ENCODE peak calls at places on chromosomes 12 and 14, in eight cellular contexts. One of them, this sample, is unnamed.

GRCh38 chr12:123398177-123398916 is 14.4 kb downstream of the KMT5A start:
- DNase-seq in activated CD8-positive, alpha-beta T cell treated with anti-CD3 and anti-CD28 coated beads for 36 hours: no peak
- DNase-seq in kidney glomerular epithelial cell: peak; percentile 71
- DNase-seq in psoas muscle: peak; percentile 29
- DNase-seq in frontal cortex: no peak
- DNase-seq in posterior cingulate gyrus: peak; percentile 90
- DNase-seq in naive thymus-derived CD8-positive, alpha-beta T cell: no peak
- DNase-seq in skeletal muscle cell: no peak
- DNase-seq in this sample: no peak

GRCh38 chr12:95637471-95638155 is 86.3 kb upstream of the USP44 start:
- DNase-seq in activated CD8-positive, alpha-beta T cell treated with anti-CD3 and anti-CD28 coated beads for 36 hours: no peak
- DNase-seq in kidney glomerular epithelial cell: no peak
- DNase-seq in psoas muscle: no peak
- DNase-seq in frontal cortex: no peak
- DNase-seq in posterior cingulate gyrus: no peak
- DNase-seq in naive thymus-derived CD8-positive, alpha-beta T cell: no peak
- DNase-seq in skeletal muscle cell: peak; percentile 86
- DNase-seq in this sample: peak; percentile 58

GRCh38 chr12:4908694-4909396 is 860 bp upstream of the KCNA1 start:
- DNase-seq in activated CD8-positive, alpha-beta T cell treated with anti-CD3 and anti-CD28 coated beads for 36 hours: peak; percentile 39
- DNase-seq in kidney glomerular epithelial cell: no peak
- DNase-seq in psoas muscle: no peak
- DNase-seq in frontal cortex: peak; percentile 26
- DNase-seq in posterior cingulate gyrus: peak; percentile 95
- DNase-seq in naive thymus-derived CD8-positive, alpha-beta T cell: no peak
- DNase-seq in skeletal muscle cell: no peak
- DNase-seq in this sample: no peak

GRCh38 chr12:124543052-124543590 is 24.3 kb downstream of the NCOR2 start:
- DNase-seq in activated CD8-positive, alpha-beta T cell treated with anti-CD3 and anti-CD28 coated beads for 36 hours: peak; percentile 23
- DNase-seq in kidney glomerular epithelial cell: peak; percentile 76
- DNase-seq in psoas muscle: no peak
- DNase-seq in frontal cortex: no peak
- DNase-seq in posterior cingulate gyrus: no peak
- DNase-seq in naive thymus-derived CD8-positive, alpha-beta T cell: no peak
- DNase-seq in skeletal muscle cell: no peak
- DNase-seq in this sample: no peak

GRCh38 chr12:4109826-4110225 is 163.7 kb upstream of the CCND2 start:
- DNase-seq in activated CD8-positive, alpha-beta T cell treated with anti-CD3 and anti-CD28 coated beads for 36 hours: no peak
- DNase-seq in kidney glomerular epithelial cell: no peak
- DNase-seq in psoas muscle: no peak
- DNase-seq in frontal cortex: no peak
- DNase-seq in posterior cingulate gyrus: no peak
- DNase-seq in naive thymus-derived CD8-positive, alpha-beta T cell: no peak
- DNase-seq in skeletal muscle cell: no peak
- DNase-seq in this sample: no peak

GRCh38 chr14:33773205-33774030 is 177.5 kb downstream of the EGLN3 start:
- DNase-seq in activated CD8-positive, alpha-beta T cell treated with anti-CD3 and anti-CD28 coated beads for 36 hours: no peak
- DNase-seq in kidney glomerular epithelial cell: no peak
- DNase-seq in psoas muscle: no peak
- DNase-seq in frontal cortex: no peak
- DNase-seq in posterior cingulate gyrus: no peak
- DNase-seq in naive thymus-derived CD8-positive, alpha-beta T cell: no peak
- DNase-seq in skeletal muscle cell: no peak
- DNase-seq in this sample: no peak

GRCh38 chr12:80622271-80622670 is 85.2 kb upstream of the MYF6 start:
- DNase-seq in activated CD8-positive, alpha-beta T cell treated with anti-CD3 and anti-CD28 coated beads for 36 hours: no peak
- DNase-seq in kidney glomerular epithelial cell: peak; percentile 9
- DNase-seq in psoas muscle: no peak
- DNase-seq in frontal cortex: no peak
- DNase-seq in posterior cingulate gyrus: no peak
- DNase-seq in naive thymus-derived CD8-positive, alpha-beta T cell: no peak
- DNase-seq in skeletal muscle cell: no peak
- DNase-seq in this sample: no peak

GRCh38 chr12:125633686-125634085 is 568.5 kb downstream of the AACS start:
- DNase-seq in activated CD8-positive, alpha-beta T cell treated with anti-CD3 and anti-CD28 coated beads for 36 hours: no peak
- DNase-seq in kidney glomerular epithelial cell: no peak
- DNase-seq in psoas muscle: no peak
- DNase-seq in frontal cortex: no peak
- DNase-seq in posterior cingulate gyrus: no peak
- DNase-seq in naive thymus-derived CD8-positive, alpha-beta T cell: no peak
- DNase-seq in skeletal muscle cell: no peak
- DNase-seq in this sample: no peak

GRCh38 chr12:76790564-76791552 is 26.9 kb downstream of the ZDHHC17 start:
- DNase-seq in activated CD8-positive, alpha-beta T cell treated with anti-CD3 and anti-CD28 coated beads for 36 hours: no peak
- DNase-seq in kidney glomerular epithelial cell: peak; percentile 71
- DNase-seq in psoas muscle: no peak
- DNase-seq in frontal cortex: no peak
- DNase-seq in posterior cingulate gyrus: no peak
- DNase-seq in naive thymus-derived CD8-positive, alpha-beta T cell: no peak
- DNase-seq in skeletal muscle cell: no peak
- DNase-seq in this sample: no peak

GRCh38 chr12:82966160-82966559 is 279.5 kb downstream of the TMTC2 start:
- DNase-seq in activated CD8-positive, alpha-beta T cell treated with anti-CD3 and anti-CD28 coated beads for 36 hours: no peak
- DNase-seq in kidney glomerular epithelial cell: no peak
- DNase-seq in psoas muscle: no peak
- DNase-seq in frontal cortex: no peak
- DNase-seq in posterior cingulate gyrus: no peak
- DNase-seq in naive thymus-derived CD8-positive, alpha-beta T cell: no peak
- DNase-seq in skeletal muscle cell: no peak
- DNase-seq in this sample: no peak

GRCh38 chr12:120687570-120688289 is 781 bp downstream of the MLEC start:
- DNase-seq in activated CD8-positive, alpha-beta T cell treated with anti-CD3 and anti-CD28 coated beads for 36 hours: peak; percentile 73
- DNase-seq in kidney glomerular epithelial cell: no peak
- DNase-seq in psoas muscle: no peak
- DNase-seq in frontal cortex: no peak
- DNase-seq in posterior cingulate gyrus: no peak
- DNase-seq in naive thymus-derived CD8-positive, alpha-beta T cell: peak; percentile 11
- DNase-seq in skeletal muscle cell: no peak
- DNase-seq in this sample: no peak

GRCh38 chr14:22667881-22668280 is 23.7 kb upstream of the OR6J1 start:
- DNase-seq in activated CD8-positive, alpha-beta T cell treated with anti-CD3 and anti-CD28 coated beads for 36 hours: no peak
- DNase-seq in kidney glomerular epithelial cell: no peak
- DNase-seq in psoas muscle: no peak
- DNase-seq in frontal cortex: no peak
- DNase-seq in posterior cingulate gyrus: no peak
- DNase-seq in naive thymus-derived CD8-positive, alpha-beta T cell: no peak
- DNase-seq in skeletal muscle cell: no peak
- DNase-seq in this sample: no peak

GRCh38 chr12:108381793-108382436 is 42.8 kb upstream of the CMKLR1 start:
- DNase-seq in activated CD8-positive, alpha-beta T cell treated with anti-CD3 and anti-CD28 coated beads for 36 hours: no peak
- DNase-seq in kidney glomerular epithelial cell: peak; percentile 30
- DNase-seq in psoas muscle: no peak
- DNase-seq in frontal cortex: no peak
- DNase-seq in posterior cingulate gyrus: no peak
- DNase-seq in naive thymus-derived CD8-positive, alpha-beta T cell: no peak
- DNase-seq in skeletal muscle cell: no peak
- DNase-seq in this sample: no peak

GRCh38 chr12:101027200-101027599 is 182.8 kb downstream of the SLC5A8 start:
- DNase-seq in activated CD8-positive, alpha-beta T cell treated with anti-CD3 and anti-CD28 coated beads for 36 hours: no peak
- DNase-seq in kidney glomerular epithelial cell: no peak
- DNase-seq in psoas muscle: no peak
- DNase-seq in frontal cortex: no peak
- DNase-seq in posterior cingulate gyrus: no peak
- DNase-seq in naive thymus-derived CD8-positive, alpha-beta T cell: no peak
- DNase-seq in skeletal muscle cell: no peak
- DNase-seq in this sample: no peak

GRCh38 chr12:21773263-21773741 is 1.2 kb downstream of the KCNJ8 start:
- DNase-seq in activated CD8-positive, alpha-beta T cell treated with anti-CD3 and anti-CD28 coated beads for 36 hours: peak; percentile 18
- DNase-seq in kidney glomerular epithelial cell: no peak
- DNase-seq in psoas muscle: peak; percentile 35
- DNase-seq in frontal cortex: no peak
- DNase-seq in posterior cingulate gyrus: peak; percentile 86
- DNase-seq in naive thymus-derived CD8-positive, alpha-beta T cell: no peak
- DNase-seq in skeletal muscle cell: no peak
- DNase-seq in this sample: no peak

GRCh38 chr14:94028450-94028826 is 2.3 kb downstream of the OTUB2 start:
- DNase-seq in activated CD8-positive, alpha-beta T cell treated with anti-CD3 and anti-CD28 coated beads for 36 hours: peak; percentile 70
- DNase-seq in kidney glomerular epithelial cell: no peak
- DNase-seq in psoas muscle: no peak
- DNase-seq in frontal cortex: no peak
- DNase-seq in posterior cingulate gyrus: no peak
- DNase-seq in naive thymus-derived CD8-positive, alpha-beta T cell: no peak
- DNase-seq in skeletal muscle cell: no peak
- DNase-seq in this sample: no peak

GRCh38 chr12:26027401-26027800 is 68.9 kb downstream of the RASSF8 start:
- DNase-seq in activated CD8-positive, alpha-beta T cell treated with anti-CD3 and anti-CD28 coated beads for 36 hours: no peak
- DNase-seq in kidney glomerular epithelial cell: peak; percentile 38
- DNase-seq in psoas muscle: no peak
- DNase-seq in frontal cortex: no peak
- DNase-seq in posterior cingulate gyrus: no peak
- DNase-seq in naive thymus-derived CD8-positive, alpha-beta T cell: no peak
- DNase-seq in skeletal muscle cell: no peak
- DNase-seq in this sample: no peak

GRCh38 chr14:58626441-58626840 is 11.3 kb upstream of the DACT1 start:
- DNase-seq in activated CD8-positive, alpha-beta T cell treated with anti-CD3 and anti-CD28 coated beads for 36 hours: no peak
- DNase-seq in kidney glomerular epithelial cell: peak; percentile 3
- DNase-seq in psoas muscle: no peak
- DNase-seq in frontal cortex: no peak
- DNase-seq in posterior cingulate gyrus: no peak
- DNase-seq in naive thymus-derived CD8-positive, alpha-beta T cell: no peak
- DNase-seq in skeletal muscle cell: no peak
- DNase-seq in this sample: no peak

GRCh38 chr12:3332190-3332589 is 158.8 kb upstream of the PRMT8 start:
- DNase-seq in activated CD8-positive, alpha-beta T cell treated with anti-CD3 and anti-CD28 coated beads for 36 hours: no peak
- DNase-seq in kidney glomerular epithelial cell: peak; percentile 58
- DNase-seq in psoas muscle: no peak
- DNase-seq in frontal cortex: no peak
- DNase-seq in posterior cingulate gyrus: no peak
- DNase-seq in naive thymus-derived CD8-positive, alpha-beta T cell: no peak
- DNase-seq in skeletal muscle cell: no peak
- DNase-seq in this sample: no peak

GRCh38 chr14:38210587-38211257 is 3.0 kb downstream of the SSTR1 start:
- DNase-seq in activated CD8-positive, alpha-beta T cell treated with anti-CD3 and anti-CD28 coated beads for 36 hours: no peak
- DNase-seq in kidney glomerular epithelial cell: no peak
- DNase-seq in psoas muscle: peak; percentile 18
- DNase-seq in frontal cortex: no peak
- DNase-seq in posterior cingulate gyrus: peak; percentile 88
- DNase-seq in naive thymus-derived CD8-positive, alpha-beta T cell: no peak
- DNase-seq in skeletal muscle cell: no peak
- DNase-seq in this sample: no peak

GRCh38 chr12:106044773-106045172 is 94.0 kb downstream of the NUAK1 start:
- DNase-seq in activated CD8-positive, alpha-beta T cell treated with anti-CD3 and anti-CD28 coated beads for 36 hours: no peak
- DNase-seq in kidney glomerular epithelial cell: peak; percentile 80
- DNase-seq in psoas muscle: no peak
- DNase-seq in frontal cortex: no peak
- DNase-seq in posterior cingulate gyrus: no peak
- DNase-seq in naive thymus-derived CD8-positive, alpha-beta T cell: no peak
- DNase-seq in skeletal muscle cell: peak; percentile 12
- DNase-seq in this sample: no peak

GRCh38 chr14:69376439-69376838 is 21.7 kb downstream of the ERH start:
- DNase-seq in activated CD8-positive, alpha-beta T cell treated with anti-CD3 and anti-CD28 coated beads for 36 hours: no peak
- DNase-seq in kidney glomerular epithelial cell: no peak
- DNase-seq in psoas muscle: no peak
- DNase-seq in frontal cortex: no peak
- DNase-seq in posterior cingulate gyrus: no peak
- DNase-seq in naive thymus-derived CD8-positive, alpha-beta T cell: no peak
- DNase-seq in skeletal muscle cell: peak; percentile 77
- DNase-seq in this sample: no peak

GRCh38 chr12:56358836-56359532 is 923 bp downstream of the STAT2 start:
- DNase-seq in activated CD8-positive, alpha-beta T cell treated with anti-CD3 and anti-CD28 coated beads for 36 hours: peak; percentile 26
- DNase-seq in kidney glomerular epithelial cell: peak; percentile 38
- DNase-seq in psoas muscle: no peak
- DNase-seq in frontal cortex: no peak
- DNase-seq in posterior cingulate gyrus: peak; percentile 83
- DNase-seq in naive thymus-derived CD8-positive, alpha-beta T cell: no peak
- DNase-seq in skeletal muscle cell: peak; percentile 57
- DNase-seq in this sample: peak; percentile 50

GRCh38 chr12:74801625-74802024 is 264.0 kb downstream of the ATXN7L3B start:
- DNase-seq in activated CD8-positive, alpha-beta T cell treated with anti-CD3 and anti-CD28 coated beads for 36 hours: no peak
- DNase-seq in kidney glomerular epithelial cell: no peak
- DNase-seq in psoas muscle: no peak
- DNase-seq in frontal cortex: no peak
- DNase-seq in posterior cingulate gyrus: no peak
- DNase-seq in naive thymus-derived CD8-positive, alpha-beta T cell: no peak
- DNase-seq in skeletal muscle cell: no peak
- DNase-seq in this sample: no peak

GRCh38 chr14:57725399-57726077 is 140.4 kb downstream of the SLC35F4 start:
- DNase-seq in activated CD8-positive, alpha-beta T cell treated with anti-CD3 and anti-CD28 coated beads for 36 hours: no peak
- DNase-seq in kidney glomerular epithelial cell: peak; percentile 78
- DNase-seq in psoas muscle: no peak
- DNase-seq in frontal cortex: no peak
- DNase-seq in posterior cingulate gyrus: no peak
- DNase-seq in naive thymus-derived CD8-positive, alpha-beta T cell: no peak
- DNase-seq in skeletal muscle cell: peak; percentile 53
- DNase-seq in this sample: no peak

GRCh38 chr14:75675265-75675960 is 14.4 kb downstream of the TTLL5 start:
- DNase-seq in activated CD8-positive, alpha-beta T cell treated with anti-CD3 and anti-CD28 coated beads for 36 hours: no peak
- DNase-seq in kidney glomerular epithelial cell: no peak
- DNase-seq in psoas muscle: no peak
- DNase-seq in frontal cortex: no peak
- DNase-seq in posterior cingulate gyrus: no peak
- DNase-seq in naive thymus-derived CD8-positive, alpha-beta T cell: no peak
- DNase-seq in skeletal muscle cell: no peak
- DNase-seq in this sample: no peak

GRCh38 chr12:31234955-31235867 is 90.7 kb downstream of the SINHCAF start:
- DNase-seq in activated CD8-positive, alpha-beta T cell treated with anti-CD3 and anti-CD28 coated beads for 36 hours: no peak
- DNase-seq in kidney glomerular epithelial cell: no peak
- DNase-seq in psoas muscle: no peak
- DNase-seq in frontal cortex: no peak
- DNase-seq in posterior cingulate gyrus: peak; percentile 90
- DNase-seq in naive thymus-derived CD8-positive, alpha-beta T cell: no peak
- DNase-seq in skeletal muscle cell: peak; percentile 22
- DNase-seq in this sample: no peak

GRCh38 chr14:69553221-69553620 is 21.4 kb downstream of the CCDC177 start:
- DNase-seq in activated CD8-positive, alpha-beta T cell treated with anti-CD3 and anti-CD28 coated beads for 36 hours: no peak
- DNase-seq in kidney glomerular epithelial cell: no peak
- DNase-seq in psoas muscle: no peak
- DNase-seq in frontal cortex: no peak
- DNase-seq in posterior cingulate gyrus: no peak
- DNase-seq in naive thymus-derived CD8-positive, alpha-beta T cell: no peak
- DNase-seq in skeletal muscle cell: no peak
- DNase-seq in this sample: no peak

GRCh38 chr12:91836696-91837095 is 308.9 kb downstream of the BTG1 start:
- DNase-seq in activated CD8-positive, alpha-beta T cell treated with anti-CD3 and anti-CD28 coated beads for 36 hours: no peak
- DNase-seq in kidney glomerular epithelial cell: no peak
- DNase-seq in psoas muscle: no peak
- DNase-seq in frontal cortex: no peak
- DNase-seq in posterior cingulate gyrus: no peak
- DNase-seq in naive thymus-derived CD8-positive, alpha-beta T cell: no peak
- DNase-seq in skeletal muscle cell: no peak
- DNase-seq in this sample: no peak

This sample was measured in retinal pigment epithelial cell.